ENCODE peak calls at places on chromosomes 1 and 21, in eight cellular contexts. O, G, D, X, S, J, C and F are unnamed samples.

GRCh38 chr21:31913191-31913608 is 40.4 kb downstream of the HUNK start:
- DNase-seq in C (no peak), J (no peak), X (no peak), O (no peak), D (no peak), G (no peak), S (no peak), F (no peak)

GRCh38 chr1:36284517-36284916 is 21.7 kb upstream of the SH3D21 start:
- DNase-seq in S (no peak), X (no peak), J (no peak), D (no peak), C (no peak), O (no peak), G (peak; percentile 68), F (no peak)

GRCh38 chr1:42172394-42173133 is 8.0 kb upstream of the GUCA2A start:
- DNase-seq in G (peak; percentile 64), C (no peak), J (no peak), S (peak; percentile 72), D (no peak), O (peak; percentile 88), X (peak; percentile 58), F (peak; percentile 55)

GRCh38 chr1:22930235-22930912 is 42.3 kb downstream of the LACTBL1 start:
- DNase-seq in S (no peak), C (no peak), D (no peak), O (peak; percentile 57), G (peak; percentile 89), X (no peak), J (no peak), F (no peak)

GRCh38 chr21:14942801-14943490 is 121.9 kb downstream of the NRIP1 start:
- DNase-seq in G (no peak), X (no peak), C (no peak), J (no peak), S (no peak), D (no peak), O (no peak), F (no peak)

GRCh38 chr1:101394041-101394440 is 157.2 kb downstream of the S1PR1 start:
- DNase-seq in X (no peak), J (no peak), S (no peak), G (no peak), D (no peak), C (no peak), O (no peak), F (no peak)

GRCh38 chr21:44785620-44786344 is 15.8 kb downstream of the UBE2G2 start:
- DNase-seq in G (no peak), O (no peak), J (no peak), D (no peak), C (no peak), S (no peak), X (peak; percentile 38), F (no peak)

GRCh38 chr1:157725214-157725577 is 24.6 kb upstream of the FCRL3 start:
- DNase-seq in J (no peak), C (no peak), D (no peak), O (no peak), G (no peak), X (no peak), S (no peak), F (no peak)

GRCh38 chr1:38018864-38019343 is 6.4 kb downstream of the UTP11 start:
- DNase-seq in O (no peak), J (no peak), G (no peak), S (no peak), X (no peak), D (no peak), C (no peak), F (no peak)

GRCh38 chr1:203475012-203475981 is at the start of gene PRELP:
- DNase-seq in C (no peak), X (peak; percentile 57), G (peak; percentile 67), S (no peak), D (no peak), O (peak; percentile 10), J (no peak), F (peak; percentile 64)

GRCh38 chr1:29823536-29823935 is 587.2 kb downstream of the PTPRU start:
- DNase-seq in J (no peak), S (peak; percentile 78), G (no peak), X (no peak), D (no peak), O (no peak), C (no peak), F (no peak)

GRCh38 chr1:204615881-204616280 is 69.7 kb downstream of the LRRN2 start:
- DNase-seq in D (no peak), O (no peak), G (no peak), S (no peak), J (no peak), X (no peak), C (no peak), F (no peak)

GRCh38 chr1:205360166-205360565 is 3.4 kb upstream of the KLHDC8A start:
- DNase-seq in G (peak; percentile 30), S (no peak), D (no peak), X (no peak), C (no peak), O (no peak), J (no peak), F (no peak)

GRCh38 chr1:167454929-167455785 is 63.2 kb downstream of the CD247 start:
- DNase-seq in O (peak; percentile 94), X (peak; percentile 47), S (no peak), C (no peak), J (peak; percentile 87), G (peak; percentile 87), D (no peak), F (no peak)

DNA sequence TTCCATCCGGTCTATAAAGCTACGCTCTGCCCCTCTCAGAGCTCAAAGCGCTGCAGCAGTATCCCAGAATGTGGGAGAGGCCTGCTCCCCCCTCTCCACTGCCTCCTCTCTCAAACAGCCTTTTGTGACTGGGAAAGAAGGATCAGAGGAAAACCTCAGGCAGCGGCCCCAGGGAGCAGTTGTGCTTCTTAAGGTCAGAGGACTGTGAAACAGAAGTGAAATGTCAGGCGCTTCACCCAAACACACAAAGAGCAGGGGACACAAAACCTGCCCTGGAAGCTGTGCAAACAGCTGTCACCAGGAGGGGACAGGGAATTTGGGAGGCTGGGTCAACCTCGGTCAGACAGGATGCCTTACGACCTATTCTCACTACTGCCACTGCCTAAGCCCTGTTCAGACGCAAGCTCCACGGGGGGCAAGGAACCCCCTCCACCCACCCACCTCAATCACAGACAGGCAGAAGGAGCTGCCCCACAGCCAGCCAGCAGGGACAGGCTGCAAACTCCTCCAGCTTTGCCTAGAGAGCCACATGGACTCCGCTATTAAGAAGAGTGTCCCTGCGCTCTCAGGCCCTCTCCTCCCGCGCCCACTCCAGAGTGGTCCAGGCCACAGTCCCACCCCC is 14.6 kb downstream of the SSBP3 start:
- DNase-seq in D (no peak), O (no peak), G (no peak), S (no peak), C (no peak), X (no peak), J (no peak), F (no peak)
- TF ChIP-seq CTCF in D (no peak), O (no peak), G (no peak), S (no peak), C (no peak), X (no peak), J (no peak), F (no peak)

DNA sequence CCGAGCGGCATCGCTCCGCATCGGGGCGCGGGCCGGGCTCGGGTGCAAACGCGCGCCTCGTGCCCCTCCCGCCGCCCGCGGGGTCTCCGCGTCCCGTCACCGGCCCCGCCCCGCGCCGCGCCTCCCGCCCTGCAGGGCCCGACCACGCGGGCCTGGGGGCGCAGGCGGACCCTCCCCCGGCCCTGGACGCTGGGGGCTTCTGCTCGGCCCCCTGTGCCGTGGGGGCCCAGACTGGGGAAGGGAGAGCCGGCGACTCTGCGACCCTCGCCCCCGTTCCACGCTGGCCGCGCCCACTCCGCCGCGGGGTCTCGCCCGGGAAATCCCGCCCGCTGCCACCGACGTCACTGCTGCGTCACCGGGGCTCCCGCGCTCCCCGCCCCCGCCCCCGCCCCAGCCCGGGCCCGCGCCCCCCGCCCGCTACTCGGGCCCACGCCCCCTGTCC is at the start of gene GNG4:
- DNase-seq in D (no peak), S (peak; percentile 7), X (peak; percentile 38), C (no peak), O (peak; percentile 68), G (peak; percentile 98), J (no peak), F (no peak)
- TF ChIP-seq POLR2AphosphoS5 in D (no peak), S (no peak), X (no peak), C (no peak), O (no peak), G (no peak), J (no peak), F (no peak)

DNA sequence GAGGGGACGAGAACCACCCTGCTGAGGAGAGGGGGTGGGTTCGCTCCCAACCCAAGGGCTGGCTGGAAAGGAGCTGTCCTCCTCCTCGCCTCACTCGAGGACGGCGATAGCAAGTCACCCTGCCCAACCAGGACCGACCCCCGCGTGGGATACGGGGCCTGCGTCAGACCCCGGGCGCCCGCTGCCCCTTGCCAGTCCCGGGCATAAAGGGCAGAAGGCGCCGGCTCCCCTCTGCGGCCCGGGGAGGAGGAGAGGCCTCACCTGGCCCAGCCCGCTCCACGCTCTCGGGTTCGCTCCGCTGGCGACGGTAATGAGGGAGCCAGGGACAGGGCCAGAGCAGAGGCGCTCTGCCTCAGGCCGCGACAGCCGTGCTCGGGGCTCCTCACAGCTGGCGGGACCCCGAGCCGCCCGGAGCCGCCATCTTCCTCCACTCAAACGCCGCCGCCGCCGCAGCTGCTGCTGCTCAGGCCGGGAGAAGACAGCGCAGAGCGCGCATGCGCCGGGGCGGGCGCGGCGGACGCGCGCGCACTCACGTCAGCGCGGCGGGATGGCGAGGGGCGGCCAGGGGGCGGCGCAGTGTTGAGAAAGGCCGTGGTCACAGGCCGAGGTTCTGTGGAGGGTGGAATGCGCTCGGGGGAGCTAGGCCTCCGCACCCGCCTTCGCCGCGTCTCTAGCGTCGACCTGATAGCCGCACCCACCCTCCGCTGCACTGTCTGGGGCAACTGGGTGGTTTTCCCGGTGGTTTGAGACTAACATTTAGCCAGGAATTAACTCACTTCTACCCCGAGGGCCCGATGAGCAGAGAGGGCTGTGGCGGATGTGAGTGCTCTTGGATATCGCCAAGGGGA is at the start of gene FBXO42:
- DNase-seq in S (peak; percentile 96), X (peak; percentile 85), J (peak; percentile 93), G (peak; percentile 97), D (no peak), C (peak; percentile 73), O (peak; percentile 97), F (peak; percentile 87)
- TF ChIP-seq CTCF in S (peak; percentile 52), X (no peak), J (peak; percentile 41), G (peak; percentile 52), D (no peak), C (peak; percentile 41), O (no peak), F (no peak)

DNA sequence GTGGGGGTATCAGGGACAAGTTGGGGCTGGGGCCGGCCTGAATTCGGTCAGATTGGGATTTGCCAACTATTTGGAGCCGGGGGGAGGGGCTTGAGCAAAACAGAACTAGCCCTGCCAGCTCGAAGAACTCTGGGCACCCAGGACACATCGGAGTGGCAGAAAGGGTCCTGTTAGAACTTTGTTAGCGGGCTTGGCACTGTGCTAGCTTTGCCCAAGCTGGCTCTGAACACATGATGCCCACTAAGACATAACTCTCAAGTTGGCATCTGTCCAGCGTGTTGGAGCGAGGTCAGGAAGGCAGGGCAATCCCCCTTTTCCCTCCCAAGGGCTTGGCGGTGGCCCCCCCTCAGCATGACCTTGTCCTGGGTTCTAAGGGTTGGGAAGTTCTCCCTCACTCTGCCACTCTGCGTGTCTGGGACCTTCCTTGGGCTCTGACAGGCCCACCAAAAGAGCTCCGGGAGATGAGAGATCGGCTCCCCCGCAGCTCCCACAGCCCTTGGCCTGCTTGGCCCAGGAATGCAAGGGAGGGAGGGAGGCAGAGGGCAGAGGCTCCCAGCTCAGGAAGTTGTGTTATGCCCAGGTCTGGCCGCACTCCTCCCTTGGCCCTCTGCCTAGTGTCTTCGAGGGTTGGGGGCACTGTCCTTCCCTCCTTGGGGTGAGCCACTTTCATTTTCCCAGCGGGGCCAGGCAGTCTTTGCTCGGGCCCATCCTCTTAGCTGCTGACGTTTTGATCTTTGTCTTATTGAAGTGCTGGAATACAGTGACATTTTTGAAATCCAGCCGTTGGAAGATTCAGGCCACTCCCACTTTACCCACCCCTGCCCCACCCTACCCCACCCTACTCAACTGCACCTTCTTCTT is 1.2 kb downstream of the LMNA start:
- DNase-seq in J (no peak), O (no peak), S (no peak), G (peak; percentile 64), C (no peak), D (no peak), X (peak; percentile 62), F (peak; percentile 75)
- TF ChIP-seq POLR2AphosphoS5 in J (no peak), O (peak; percentile 80), S (no peak), G (peak; percentile 10), C (peak; percentile 55), D (no peak), X (no peak), F (peak; percentile 69)